ENCODE peak calls at places on chromosomes 4 and X, in four cellular contexts. R is testis, Q is sigmoid colon, A is heart right ventricle. T is an unnamed sample.

GRCh38 chr4:76426272-76426671 is 5.3 kb upstream of the CCDC158 start:
- DNase-seq in R (no peak), Q (no peak), A (no peak), T (no peak)

GRCh38 chr4:6556263-6556662 is 18.7 kb upstream of the MAN2B2 start:
- DNase-seq in R (no peak), Q (no peak), A (no peak), T (no peak)

GRCh38 chrX:134636859-134637258 is 21.4 kb downstream of the PLAC1 start:
- DNase-seq in R (no peak), Q (no peak), A (no peak), T (no peak)

GRCh38 chr4:81769244-81769643 is 297.5 kb upstream of the RASGEF1B start:
- DNase-seq in R (no peak), Q (no peak), A (no peak), T (no peak)

GRCh38 chr4:144591401-144591800 is 54.6 kb upstream of the HHIP start:
- DNase-seq in R (no peak), Q (no peak), A (no peak), T (no peak)

GRCh38 chrX:48831909-48832291 is 3.5 kb downstream of the PCSK1N start:
- DNase-seq in R (no peak), Q (no peak), A (no peak), T (no peak)

GRCh38 chr4:1385373-1386340 is 20.6 kb downstream of the NKX1-1 start:
- DNase-seq in R (no peak), Q (no peak), A (no peak), T (peak; percentile 9)

GRCh38 chr4:164700471-164700870 is 53.5 kb upstream of the SMIM31 start:
- DNase-seq in R (peak; percentile 69), Q (no peak), A (no peak), T (no peak)

GRCh38 chr4:112038861-112039260 is 106.4 kb upstream of the FAM241A start:
- DNase-seq in R (no peak), Q (no peak), A (no peak), T (no peak)

GRCh38 chr4:32142075-32142474 is 1421.9 kb downstream of the PCDH7 start:
- DNase-seq in R (no peak), Q (no peak), A (no peak), T (no peak)

GRCh38 chrX:86946569-86946968 is 571.0 kb upstream of the KLHL4 start:
- DNase-seq in R (no peak), Q (no peak), A (no peak), T (no peak)

GRCh38 chr4:3009422-3009821 is 46.1 kb downstream of the GRK4 start:
- DNase-seq in R (no peak), Q (no peak), A (no peak), T (no peak)

GRCh38 chr4:176939445-176939844 is 146.7 kb upstream of the VEGFC start:
- DNase-seq in R (no peak), Q (no peak), A (no peak), T (no peak)

GRCh38 chr4:1009647-1010521 is 1.5 kb upstream of the FGFRL1 start:
- DNase-seq in R (peak; percentile 74), Q (peak; percentile 86), A (peak; percentile 59), T (peak; percentile 69)

GRCh38 chrX:45264865-45265264 is 64.2 kb upstream of the DIPK2B start:
- DNase-seq in R (no peak), Q (no peak), A (peak; percentile 7), T (peak; percentile 13)

GRCh38 chrX:94576367-94577004 is 902.5 kb downstream of the FAM133A start:
- DNase-seq in R (no peak), Q (no peak), A (no peak), T (no peak)

GRCh38 chrX:21758488-21758887 is 572 bp upstream of the SMPX start:
- DNase-seq in R (no peak), Q (no peak), A (no peak), T (no peak)

GRCh38 chrX:21757960-21758359 is at the start of gene SMPX:
- DNase-seq in R (no peak), Q (no peak), A (peak; percentile 16), T (peak; percentile 25)

GRCh38 chrX:21756785-21757529 is 959 bp downstream of the SMPX start:
- DNase-seq in R (no peak), Q (no peak), A (no peak), T (no peak)
- H3K4me3 ChIP-seq in R (no peak overlapping the region), Q (peak overlapping the region; percentile 47), A (peak overlapping the region; percentile 33), T (peak overlapping the region; percentile 63)

GRCh38 chrX:153885208-153885787 is 675 bp downstream of the L1CAM start:
- DNase-seq in R (no peak), Q (no peak), A (no peak), T (no peak)

GRCh38 chrX:153882557-153882956 is 3.4 kb downstream of the L1CAM start:
- DNase-seq in R (no peak), Q (no peak), A (no peak), T (no peak)

GRCh38 chrX:153885968-153886903 is at the start of gene L1CAM:
- DNase-seq in R (no peak), Q (no peak), A (no peak), T (no peak)

GRCh38 chrX:153883163-153883843 is 2.7 kb downstream of the L1CAM start:
- DNase-seq in R (no peak), Q (no peak), A (no peak), T (no peak)

DNA sequence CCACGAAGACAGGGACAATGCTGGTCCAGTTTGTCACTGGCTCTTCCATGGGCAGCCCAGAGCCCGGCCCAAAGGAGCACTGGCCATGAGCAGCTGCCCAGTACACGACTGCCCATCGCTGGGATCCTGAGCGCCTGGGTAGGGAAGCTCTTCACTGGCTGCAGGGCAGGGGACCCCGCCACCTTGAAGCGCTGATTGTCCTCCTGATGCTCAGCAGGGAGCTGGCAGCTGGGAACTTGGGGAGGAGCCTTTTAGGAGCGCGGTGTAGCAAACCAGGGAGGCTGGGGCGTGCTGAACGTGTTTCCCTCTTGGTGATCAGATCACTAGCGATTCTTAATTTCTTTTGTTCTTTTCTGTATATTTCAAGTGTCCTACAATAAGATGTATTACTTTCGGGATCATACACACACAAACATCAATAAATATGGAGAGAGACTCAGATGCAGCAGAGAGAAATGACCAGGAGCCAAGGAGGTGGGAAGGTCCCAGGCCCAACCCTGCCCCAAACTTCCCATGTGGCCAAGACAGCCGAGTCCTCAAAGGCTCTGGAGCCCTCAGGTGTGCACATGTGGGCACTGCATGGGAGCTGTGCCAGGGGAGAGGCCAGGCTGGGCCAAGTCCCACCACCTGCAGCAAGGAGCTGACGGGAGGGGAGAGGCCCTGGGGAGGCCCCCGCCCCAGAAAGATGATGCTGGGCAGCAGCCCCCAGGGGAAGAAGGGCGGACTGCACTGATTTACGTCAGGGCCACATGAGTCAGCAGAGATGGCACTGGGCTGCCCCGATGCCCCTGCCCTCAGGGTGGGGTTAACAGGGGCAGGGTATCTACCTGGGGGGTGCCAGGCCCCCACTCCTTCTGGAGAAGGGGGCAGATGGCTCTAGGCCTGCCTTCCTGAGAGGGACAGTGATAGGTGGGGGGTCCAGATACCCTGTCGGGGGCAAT is 1.6 kb downstream of the L1CAM start:
- DNase-seq in R (no peak), Q (no peak), A (no peak), T (no peak)
- TF ChIP-seq CTCF in R (no peak), Q (no peak), A (no peak), T (no peak)

DNA sequence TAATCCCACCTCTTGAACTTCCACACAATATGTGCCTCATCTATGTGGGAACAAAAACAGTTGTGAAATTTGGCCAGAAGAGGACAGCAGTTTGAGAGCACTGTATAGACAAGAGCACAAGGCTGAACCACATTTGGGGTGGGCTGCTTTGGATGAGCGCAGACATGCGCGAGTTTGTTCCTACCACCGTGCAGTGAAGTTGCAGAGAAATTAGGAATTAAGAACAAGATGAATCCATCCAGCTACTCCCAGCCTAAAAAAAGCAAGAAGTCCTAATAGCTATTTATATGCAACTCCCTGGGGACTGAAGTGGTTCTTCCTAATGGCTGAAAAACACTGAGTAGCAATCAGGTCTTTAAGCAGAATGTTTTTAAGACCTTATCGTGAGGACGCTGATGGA is 1.0 kb downstream of the GAB3 start:
- DNase-seq in R (no peak), Q (no peak), A (no peak), T (no peak)
- H3K4me3 ChIP-seq in R (peak overlapping the region; percentile 55), Q (peak overlapping the region; percentile 57), A (peak overlapping the region; percentile 57), T (peak overlapping the region; percentile 76)

GRCh38 chrX:107574054-107574683 is 54.1 kb upstream of the PRPS1 start:
- DNase-seq in R (no peak), Q (no peak), A (no peak), T (no peak)
- TF ChIP-seq CTCF in R (no peak), Q (no peak), A (no peak), T (no peak)

DNA sequence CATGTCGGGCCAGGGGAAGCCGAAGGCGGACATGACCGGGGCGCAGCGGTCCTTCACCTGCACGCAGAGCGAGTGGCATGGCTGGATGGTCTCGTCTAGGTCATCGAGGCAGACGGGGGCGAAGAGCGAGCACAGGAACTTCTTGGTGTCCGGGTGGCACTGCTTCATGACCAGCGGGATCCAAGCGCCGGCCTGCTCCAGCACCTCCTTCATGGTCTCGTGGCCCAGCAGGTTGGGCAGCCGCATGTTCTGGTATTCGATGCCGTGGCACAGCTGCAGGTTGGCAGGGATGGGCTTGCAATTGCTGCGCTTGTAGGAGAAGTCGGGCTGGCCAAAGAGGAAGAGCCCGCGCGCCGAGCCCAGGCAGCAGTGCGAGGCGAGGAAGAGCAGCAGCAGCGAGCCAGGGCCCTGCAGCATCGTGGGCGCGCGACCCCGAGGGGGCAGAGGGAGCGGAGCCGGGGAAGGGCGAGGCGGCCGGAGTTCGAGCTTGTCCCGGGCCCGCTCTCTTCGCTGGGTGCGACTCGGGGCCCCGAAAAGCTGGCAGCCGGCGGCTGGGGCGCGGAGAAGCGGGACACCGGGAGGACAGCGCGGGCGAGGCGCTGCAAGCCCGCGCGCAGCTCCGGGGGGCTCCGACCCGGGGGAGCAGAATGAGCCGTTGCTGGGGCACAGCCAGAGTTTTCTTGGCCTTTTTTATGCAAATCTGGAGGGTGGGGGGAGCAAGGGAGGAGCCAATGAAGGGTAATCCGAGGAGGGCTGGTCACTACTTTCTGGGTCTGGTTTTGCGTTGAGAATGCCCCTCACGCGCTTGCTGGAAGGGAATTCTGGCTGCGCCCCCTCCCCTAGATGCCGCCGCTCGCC is at the start of gene SFRP2:
- DNase-seq in R (no peak), Q (peak; percentile 70), A (no peak), T (no peak)
- H3K4me3 ChIP-seq in R (no peak within 1 kb of the TSS), Q (peak within 1 kb of the TSS; percentile 41), A (no peak within 1 kb of the TSS), T (peak within 1 kb of the TSS; percentile 48)